ENCODE peak calls at places on chromosomes 2 and 18, in six cellular contexts. W is PC-9; V is esophagus squamous epithelium; K is WERI-Rb-1; U is CD4-positive, CD25-positive, alpha-beta regulatory T cell; J is IMR-90. R is an unnamed sample.

GRCh38 chr2:175167076-175167791 is 769 bp downstream of the ATF2 start:
- DNase-seq in W (peak), V (peak), K (peak), U (no peak), J (no peak), R (no peak)

GRCh38 chr2:88307817-88308216 is 137.7 kb downstream of the THNSL2 start:
- DNase-seq in W (peak), V (no peak), K (peak), U (no peak), J (peak), R (no peak)

GRCh38 chr2:16293398-16293797 is 353.0 kb downstream of the MYCN start:
- DNase-seq in W (no peak), V (no peak), K (peak), U (no peak), J (no peak), R (no peak)

GRCh38 chr2:102442967-102443828 is 20.2 kb downstream of the IL18RAP start:
- DNase-seq in W (peak), V (no peak), K (no peak), U (peak), J (peak), R (no peak)

GRCh38 chr2:158998486-158999248 is 30.2 kb downstream of the TANC1 start:
- DNase-seq in W (no peak), V (no peak), K (peak), U (no peak), J (peak), R (no peak)

GRCh38 chr2:205902041-205902898 is 183.7 kb downstream of the INO80D start:
- DNase-seq in W (no peak), V (no peak), K (peak), U (no peak), J (peak), R (no peak)

GRCh38 chr2:204251977-204252376 is 293.3 kb upstream of the PARD3B start:
- DNase-seq in W (no peak), V (no peak), K (no peak), U (no peak), J (no peak), R (no peak)

GRCh38 chr18:39994521-39994920 is 1960.5 kb upstream of the PIK3C3 start:
- DNase-seq in W (peak), V (no peak), K (no peak), U (no peak), J (no peak), R (no peak)

GRCh38 chr2:46025081-46025480 is 272.1 kb upstream of the EPAS1 start:
- DNase-seq in W (no peak), V (no peak), K (no peak), U (no peak), J (no peak), R (no peak)

GRCh38 chr2:170365003-170365402 is 187.1 kb downstream of the MYO3B start:
- DNase-seq in W (no peak), V (no peak), K (no peak), U (no peak), J (no peak), R (no peak)

DNA sequence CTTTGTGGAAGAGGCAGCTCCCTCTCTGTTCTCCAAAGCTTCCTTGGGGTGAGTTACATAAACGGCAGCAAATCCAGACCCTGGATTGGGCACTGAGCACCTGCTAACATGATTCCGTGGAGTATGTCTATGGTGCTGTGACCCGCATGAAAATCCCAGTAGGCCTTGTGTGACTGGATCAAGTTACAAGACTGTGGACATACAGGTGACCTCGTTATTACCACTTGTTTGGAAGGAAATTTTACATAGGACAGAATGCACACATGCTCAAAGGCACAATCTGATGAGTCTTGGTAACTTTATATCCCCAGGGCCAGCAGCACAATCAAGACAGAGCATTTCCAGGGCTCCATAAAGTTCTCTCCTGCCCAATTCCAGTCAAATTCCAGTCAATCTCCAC is 120.2 kb upstream of the OTOS start:
- DNase-seq in W (no peak), V (no peak), K (no peak), U (no peak), J (no peak), R (no peak)
- H3K27ac ChIP-seq in W (no peak), V (no peak), K (no peak), U (no peak), J (no peak), R (peak)

DNA sequence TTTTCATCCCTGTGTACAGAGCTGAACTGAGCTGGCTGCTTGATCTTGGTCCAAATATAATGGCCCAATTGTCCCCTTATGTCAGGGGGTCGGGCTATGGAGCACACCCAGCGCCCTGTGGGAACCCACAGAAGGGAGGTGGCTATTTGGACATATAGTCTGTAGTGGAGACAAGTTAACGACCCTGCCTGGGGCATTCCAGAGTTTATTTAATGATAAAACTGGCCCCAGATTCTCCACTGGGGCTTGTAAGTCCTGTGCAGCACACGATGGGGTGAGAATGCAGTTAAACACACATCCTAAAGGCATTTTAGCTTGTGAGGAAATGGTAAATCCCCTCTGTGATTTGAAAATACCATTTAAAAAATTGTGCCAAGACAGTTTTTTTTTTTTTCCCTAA is 72.9 kb downstream of the QPCT start:
- DNase-seq in W (no peak), V (no peak), K (no peak), U (no peak), J (peak), R (no peak)
- H3K27ac ChIP-seq in W (no peak), V (no peak), K (no peak), U (no peak), J (no peak), R (no peak)

GRCh38 chr2:48450936-48451602 is 78.9 kb upstream of the STON1 start:
- DNase-seq in W (no peak), V (no peak), K (no peak), U (no peak), J (no peak), R (no peak)

GRCh38 chr2:48457227-48457626 is 72.7 kb upstream of the STON1 start:
- DNase-seq in W (no peak), V (no peak), K (no peak), U (no peak), J (no peak), R (no peak)

GRCh38 chr2:48450256-48450655 is 79.7 kb upstream of the STON1 start:
- DNase-seq in W (no peak), V (no peak), K (no peak), U (no peak), J (no peak), R (no peak)

GRCh38 chr2:48452108-48452507 is 77.8 kb upstream of the STON1 start:
- DNase-seq in W (no peak), V (no peak), K (peak), U (no peak), J (no peak), R (no peak)

GRCh38 chr2:48454504-48454903 is 75.5 kb upstream of the STON1 start:
- DNase-seq in W (no peak), V (no peak), K (no peak), U (no peak), J (peak), R (no peak)
- H3K27ac ChIP-seq in W (no peak), V (no peak), K (no peak), U (no peak), J (no peak), R (no peak)

DNA sequence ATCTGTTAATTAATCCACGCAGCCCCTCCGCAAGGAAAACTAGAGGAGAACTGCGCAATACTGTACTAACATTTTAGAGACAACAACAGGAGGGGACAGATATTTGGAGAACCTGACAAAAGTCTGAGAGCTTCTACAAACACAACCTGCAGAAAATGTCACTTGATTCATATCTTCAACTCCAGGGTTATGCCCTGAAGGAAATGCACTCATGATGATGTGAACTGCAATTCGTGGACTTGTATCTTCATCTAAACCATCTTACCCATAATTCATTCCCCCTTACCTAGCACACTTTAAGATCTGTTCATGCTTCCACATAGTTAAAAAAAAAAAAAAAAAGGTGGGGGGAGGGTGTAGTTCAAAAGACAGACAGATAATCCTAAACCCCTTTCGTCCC is 75.5 kb downstream of the AFF3 start:
- DNase-seq in W (no peak), V (no peak), K (no peak), U (no peak), J (no peak), R (no peak)
- H3K27ac ChIP-seq in W (no peak), V (no peak), K (no peak), U (no peak), J (no peak), R (no peak)

DNA sequence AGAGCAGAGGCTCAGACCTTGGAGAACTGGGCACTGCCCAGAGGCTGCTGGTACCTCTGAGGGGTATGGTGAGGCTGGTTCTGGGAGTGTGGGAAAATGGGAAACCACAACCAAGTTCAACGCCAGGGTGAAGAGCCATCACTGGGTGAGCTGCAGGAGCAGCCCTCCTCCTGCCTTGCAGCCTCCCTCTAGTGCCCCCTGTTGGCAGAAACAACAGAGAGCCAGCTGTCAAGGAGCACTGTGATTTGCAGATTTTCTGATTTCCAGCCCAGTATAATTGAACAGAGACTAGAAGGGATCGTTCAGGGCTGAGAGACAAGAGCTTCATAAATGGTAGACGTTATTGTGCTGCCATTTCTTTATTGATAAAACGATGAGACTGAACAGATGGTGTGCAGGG is 50.5 kb downstream of the MAPK4 start:
- DNase-seq in W (no peak), V (no peak), K (no peak), U (no peak), J (no peak), R (no peak)
- H3K27ac ChIP-seq in W (no peak), V (no peak), K (no peak), U (no peak), J (no peak), R (no peak)

R was measured in ascending aorta.